ENCODE peak calls at places on chromosomes 16 and 17, in four cellular contexts. X, I, C and K are unnamed samples.

GRCh38 chr16:58047557-58048348 is 22.2 kb downstream of the MMP15 start:
- DNase-seq in X (no peak), I (no peak), C (no peak), K (no peak)

GRCh38 chr16:1261131-1261917 is 5.5 kb downstream of the TPSD1 start:
- DNase-seq in X (no peak), I (no peak), C (no peak), K (no peak)

GRCh38 chr16:84141143-84141670 is 3.8 kb downstream of the HSDL1 start:
- DNase-seq in X (no peak), I (no peak), C (no peak), K (peak)

GRCh38 chr17:8953152-8953885 is 12.2 kb downstream of the PIK3R5 start:
- DNase-seq in X (no peak), I (no peak), C (no peak), K (no peak)

GRCh38 chr17:71115669-71115972 is 946.3 kb downstream of the KCNJ2 start:
- DNase-seq in X (no peak), I (no peak), C (no peak), K (no peak)

GRCh38 chr17:70071127-70071526 is 3.9 kb upstream of the KCNJ16 start:
- DNase-seq in X (no peak), I (no peak), C (no peak), K (no peak)

GRCh38 chr16:68354816-68355215 is 44.0 kb downstream of the PRMT7 start:
- DNase-seq in X (no peak), I (no peak), C (no peak), K (no peak)

GRCh38 chr17:56832446-56832845 is 1.3 kb downstream of the C17orf67 start:
- DNase-seq in X (no peak), I (no peak), C (no peak), K (no peak)

GRCh38 chr17:21171309-21171922 is 42.5 kb downstream of the TMEM11 start:
- DNase-seq in X (no peak), I (no peak), C (no peak), K (no peak)

GRCh38 chr16:47779201-47780016 is 318.3 kb downstream of the PHKB start:
- DNase-seq in X (no peak), I (no peak), C (no peak), K (peak)

GRCh38 chr16:59148756-59149155 is 414.6 kb upstream of the GOT2 start:
- DNase-seq in X (no peak), I (no peak), C (no peak), K (no peak)

GRCh38 chr16:79970091-79970490 is 369.6 kb upstream of the MAF start:
- DNase-seq in X (no peak), I (no peak), C (no peak), K (no peak)

GRCh38 chr17:78130080-78130438 is 512 bp upstream of the TMC8 start:
- DNase-seq in X (no peak), I (no peak), C (peak), K (no peak)

GRCh38 chr17:77836557-77837041 is 121.9 kb upstream of the TNRC6C start:
- DNase-seq in X (no peak), I (peak), C (peak), K (no peak)

GRCh38 chr16:12499032-12499735 is 304.5 kb downstream of the CPPED1 start:
- DNase-seq in X (no peak), I (no peak), C (no peak), K (no peak)

GRCh38 chr17:80796430-80796861 is 195.2 kb upstream of the CHMP6 start:
- DNase-seq in X (no peak), I (no peak), C (no peak), K (no peak)

GRCh38 chr17:82022310-82022980 is at the start of gene CENPX:
- DNase-seq in X (no peak), I (no peak), C (no peak), K (no peak)

GRCh38 chr16:88380099-88380498 is 2.7 kb upstream of the ZNF469 start:
- DNase-seq in X (no peak), I (no peak), C (no peak), K (no peak)

GRCh38 chr17:9322298-9322697 is 253.3 kb downstream of the STX8 start:
- DNase-seq in X (no peak), I (no peak), C (no peak), K (no peak)

GRCh38 chr17:75589919-75590303 is 2.3 kb downstream of the MYO15B start:
- DNase-seq in X (no peak), I (no peak), C (peak), K (no peak)

GRCh38 chr16:19555938-19556778 is 655 bp downstream of the VPS35L start:
- DNase-seq in X (no peak), I (no peak), C (no peak), K (peak)

GRCh38 chr16:79839450-79839849 is 238.9 kb upstream of the MAF start:
- DNase-seq in X (no peak), I (no peak), C (no peak), K (no peak)

GRCh38 chr17:74893936-74894671 is 671 bp upstream of the FADS6 start:
- DNase-seq in X (no peak), I (no peak), C (no peak), K (no peak)

GRCh38 chr16:26889751-26890150 is 177.0 kb upstream of the C16orf82 start:
- DNase-seq in X (no peak), I (no peak), C (no peak), K (no peak)

GRCh38 chr17:15920758-15921239 is 24.1 kb upstream of the ADORA2B start:
- DNase-seq in X (no peak), I (peak), C (no peak), K (no peak)

GRCh38 chr16:49531425-49531824 is 157.8 kb downstream of the C16orf78 start:
- DNase-seq in X (no peak), I (no peak), C (no peak), K (no peak)

GRCh38 chr17:13428611-13429042 is 173.1 kb downstream of the HS3ST3A1 start:
- DNase-seq in X (no peak), I (no peak), C (no peak), K (no peak)

GRCh38 chr16:31869511-31870201 is 4.0 kb upstream of the ZNF267 start:
- DNase-seq in X (peak), I (peak), C (no peak), K (peak)

GRCh38 chr17:74720506-74720905 is 7.8 kb upstream of the CD300LF start:
- DNase-seq in X (no peak), I (no peak), C (no peak), K (no peak)

GRCh38 chr17:81863123-81863675 is 2.9 kb upstream of the P4HB start:
- DNase-seq in X (no peak), I (no peak), C (no peak), K (no peak)

GRCh38 chr16:71900336-71900735 is 5.0 kb downstream of the IST1 start:
- DNase-seq in X (no peak), I (no peak), C (no peak), K (no peak)

GRCh38 chr16:26667271-26667703 is 399.4 kb upstream of the C16orf82 start:
- DNase-seq in X (no peak), I (no peak), C (no peak), K (no peak)

GRCh38 chr16:22054847-22055590 is 37.3 kb upstream of the VWA3A start:
- DNase-seq in X (no peak), I (no peak), C (no peak), K (no peak)

GRCh38 chr17:49730787-49731441 is 23.1 kb upstream of the SLC35B1 start:
- DNase-seq in X (no peak), I (no peak), C (no peak), K (no peak)

GRCh38 chr16:28621756-28622155 is 11.9 kb upstream of the SULT1A1 start:
- DNase-seq in X (no peak), I (no peak), C (no peak), K (no peak)

GRCh38 chr16:83118365-83118764 is 491.6 kb downstream of the CDH13 start:
- DNase-seq in X (no peak), I (no peak), C (no peak), K (no peak)

DNA sequence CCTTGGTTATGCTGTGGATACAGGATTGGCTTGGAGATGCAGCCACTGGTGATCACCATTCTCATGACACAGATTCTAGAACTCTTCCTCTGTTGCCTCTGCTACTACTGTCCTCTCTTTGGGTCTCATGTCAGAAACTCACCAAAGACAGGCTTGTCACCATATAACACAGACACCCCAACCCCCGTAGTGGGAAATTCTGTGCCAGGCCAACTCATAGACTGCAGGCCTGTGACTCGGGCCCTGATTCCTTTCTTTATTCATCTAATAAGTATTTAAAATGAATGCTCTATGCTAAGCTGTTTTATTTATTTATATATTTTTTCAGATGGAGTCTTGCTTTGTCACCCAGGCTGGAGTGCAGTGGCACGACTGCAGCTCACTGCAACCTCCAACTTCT is 9.5 kb downstream of the CYB5D2 start:
- DNase-seq in X (no peak), I (no peak), C (no peak), K (no peak)
- H3K27ac ChIP-seq in X (no peak), I (no peak), C (no peak), K (no peak)

GRCh38 chr17:61309857-61310256 is 89.8 kb upstream of the TBX2 start:
- DNase-seq in X (no peak), I (no peak), C (no peak), K (no peak)
- H3K27ac ChIP-seq in X (no peak), I (no peak), C (no peak), K (no peak)

GRCh38 chr17:30513346-30513745 is 36.1 kb downstream of the GOSR1 start:
- DNase-seq in X (no peak), I (no peak), C (no peak), K (no peak)
- H3K27ac ChIP-seq in X (no peak), I (no peak), C (no peak), K (no peak)

DNA sequence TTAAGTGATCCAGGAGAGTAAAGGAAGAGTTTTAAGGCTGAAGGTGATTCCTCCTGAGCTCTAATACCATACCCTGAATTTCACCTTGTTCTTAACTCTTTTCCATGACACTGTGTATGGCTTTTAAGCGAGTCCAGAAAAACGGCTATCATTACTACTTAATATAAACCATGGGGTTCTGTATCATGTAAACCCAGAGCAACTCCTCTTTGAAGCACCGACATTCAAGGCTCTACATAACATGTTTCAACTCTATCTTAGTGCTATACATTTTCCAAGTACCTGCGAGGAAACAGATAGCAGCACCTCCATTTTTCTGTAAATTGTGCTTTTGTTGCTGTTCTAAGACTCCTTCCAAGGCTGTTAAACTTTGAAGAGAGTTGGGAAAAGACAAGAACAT is 4.0 kb downstream of the STAT5B start:
- DNase-seq in X (no peak), I (no peak), C (no peak), K (no peak)
- H3K27ac ChIP-seq in X (peak), I (no peak), C (no peak), K (no peak)

GRCh38 chr17:2064980-2065785 is 10.3 kb downstream of the HIC1 start:
- DNase-seq in X (no peak), I (no peak), C (no peak), K (peak)

GRCh38 chr17:2064147-2064489 is 9.2 kb downstream of the HIC1 start:
- DNase-seq in X (no peak), I (no peak), C (no peak), K (no peak)

GRCh38 chr17:2063306-2064146 is 8.6 kb downstream of the HIC1 start:
- DNase-seq in X (no peak), I (no peak), C (no peak), K (no peak)

GRCh38 chr17:2062571-2063183 is 7.8 kb downstream of the HIC1 start:
- DNase-seq in X (no peak), I (no peak), C (no peak), K (no peak)

GRCh38 chr17:2064511-2064910 is 9.6 kb downstream of the HIC1 start:
- DNase-seq in X (no peak), I (no peak), C (no peak), K (no peak)
- H3K27ac ChIP-seq in X (no peak), I (peak), C (peak), K (no peak)

GRCh38 chr16:85234310-85235235 is 122.3 kb upstream of the CIBAR2 start:
- DNase-seq in X (no peak), I (no peak), C (peak), K (no peak)
- H3K27ac ChIP-seq in X (no peak), I (peak), C (no peak), K (no peak)

GRCh38 chr17:43768382-43768781 is 9.8 kb upstream of the SOST start:
- DNase-seq in X (no peak), I (peak), C (no peak), K (no peak)

GRCh38 chr17:43768943-43769342 is 9.8 kb downstream of the DUSP3 start:
- DNase-seq in X (no peak), I (no peak), C (no peak), K (no peak)

GRCh38 chr17:43769426-43769825 is 9.4 kb downstream of the DUSP3 start:
- DNase-seq in X (no peak), I (no peak), C (no peak), K (no peak)

GRCh38 chr17:43771463-43771862 is 7.3 kb downstream of the DUSP3 start:
- DNase-seq in X (no peak), I (no peak), C (no peak), K (no peak)

GRCh38 chr17:43769859-43770258 is 8.9 kb downstream of the DUSP3 start:
- DNase-seq in X (no peak), I (no peak), C (no peak), K (no peak)
- H3K27ac ChIP-seq in X (no peak), I (no peak), C (no peak), K (no peak)

GRCh38 chr16:74711938-74712337 is 11.3 kb upstream of the MLKL start:
- DNase-seq in X (no peak), I (no peak), C (no peak), K (no peak)
- H3K27ac ChIP-seq in X (no peak), I (no peak), C (no peak), K (no peak)

DNA sequence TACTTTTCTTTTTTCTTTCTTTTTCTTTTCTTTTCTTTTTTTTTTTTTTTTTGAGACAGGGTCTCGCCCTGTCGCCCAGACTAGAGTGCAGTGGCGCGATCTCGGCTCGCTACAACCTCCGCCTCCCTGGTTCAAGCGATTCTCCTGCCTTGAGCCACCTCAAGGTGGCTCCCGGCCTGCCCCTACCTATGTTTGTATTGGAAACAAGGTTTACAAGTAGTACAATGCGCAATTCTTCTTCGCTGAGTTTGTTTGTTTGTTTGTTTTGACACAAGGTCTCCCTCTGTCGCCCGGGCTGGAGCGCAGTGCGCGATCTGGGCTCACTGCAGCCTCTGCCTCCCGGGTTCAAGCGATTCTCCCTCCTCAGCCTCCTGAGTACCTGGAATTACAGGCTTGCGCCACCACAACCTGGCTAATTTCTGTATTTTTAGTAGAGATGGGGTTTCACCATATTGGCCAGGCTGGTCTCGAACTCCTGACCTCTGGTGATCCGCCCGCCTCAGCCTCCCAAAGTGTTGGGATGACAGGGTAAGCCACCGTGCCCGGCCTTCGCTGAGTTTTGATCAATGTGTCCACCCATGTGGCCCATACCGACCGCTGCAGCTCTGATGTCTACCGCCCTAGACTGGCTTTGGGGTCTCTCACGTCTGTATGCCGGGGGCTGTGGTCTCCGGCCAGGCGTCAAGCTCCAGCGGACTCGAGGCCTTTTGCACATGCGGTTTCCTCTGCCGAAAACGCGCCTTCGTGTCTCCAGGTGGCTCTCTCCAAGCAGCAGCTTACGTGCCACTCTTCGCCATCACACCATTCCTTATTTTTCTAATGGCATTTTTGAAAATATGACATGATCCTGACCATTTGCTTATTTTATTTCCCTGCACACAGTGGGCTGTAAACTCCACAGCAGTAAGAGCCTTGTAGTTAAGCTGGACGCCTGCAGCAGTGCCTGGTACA is 1.1 kb upstream of the YBX2 start:
- DNase-seq in X (no peak), I (no peak), C (no peak), K (no peak)
- H3K27ac ChIP-seq in X (no peak), I (peak), C (no peak), K (no peak)